ENCODE peak calls at places on chromosomes 6 and 20, in four cellular contexts. N is prostate gland, X is transverse colon, V is endothelial cell of umbilical vein. O is an unnamed sample.

GRCh38 chr6:109347779-109348178 is 34.5 kb downstream of the CD164 start:
- DNase-seq in X (peak), V (no peak), N (no peak), O (no peak)

GRCh38 chr6:113756290-113756665 is 100.9 kb upstream of the MARCKS start:
- DNase-seq in N (no peak), V (no peak), X (no peak), O (no peak)

GRCh38 chr20:24739751-24740150 is 209.3 kb upstream of the CST7 start:
- DNase-seq in V (no peak), N (no peak), X (no peak), O (no peak)

GRCh38 chr6:94468830-94469229 is 1049.5 kb upstream of the EPHA7 start:
- DNase-seq in N (no peak), X (no peak), V (no peak), O (peak)

GRCh38 chr6:81876977-81877376 is 124.5 kb upstream of the TENT5A start:
- DNase-seq in X (no peak), N (no peak), V (no peak), O (no peak)

GRCh38 chr6:116969211-116969863 is 92.3 kb downstream of the RFX6 start:
- DNase-seq in V (peak), N (peak), X (peak), O (peak)

GRCh38 chr6:109483744-109484075 is 691 bp upstream of the ZBTB24 start:
- DNase-seq in X (no peak), V (peak), N (no peak), O (no peak)

GRCh38 chr20:23244207-23244915 is 106.2 kb upstream of the NXT1 start:
- DNase-seq in V (no peak), N (no peak), X (no peak), O (no peak)

GRCh38 chr6:111692327-111693164 is 86.9 kb upstream of the TRAF3IP2 start:
- DNase-seq in X (peak), N (peak), V (no peak), O (no peak)

GRCh38 chr20:33883164-33883563 is 72.0 kb downstream of the CHMP4B start:
- DNase-seq in N (no peak), X (peak), V (no peak), O (no peak)

GRCh38 chr6:146224449-146224848 is 195.6 kb downstream of the GRM1 start:
- DNase-seq in X (no peak), N (no peak), V (no peak), O (no peak)

GRCh38 chr20:59977086-59977485 is 18.9 kb downstream of the CDH26 start:
- DNase-seq in N (no peak), X (no peak), V (no peak), O (no peak)

GRCh38 chr6:136549359-136550044 is 720 bp downstream of the MAP7 start:
- DNase-seq in X (peak), N (peak), V (no peak), O (no peak)

DNA sequence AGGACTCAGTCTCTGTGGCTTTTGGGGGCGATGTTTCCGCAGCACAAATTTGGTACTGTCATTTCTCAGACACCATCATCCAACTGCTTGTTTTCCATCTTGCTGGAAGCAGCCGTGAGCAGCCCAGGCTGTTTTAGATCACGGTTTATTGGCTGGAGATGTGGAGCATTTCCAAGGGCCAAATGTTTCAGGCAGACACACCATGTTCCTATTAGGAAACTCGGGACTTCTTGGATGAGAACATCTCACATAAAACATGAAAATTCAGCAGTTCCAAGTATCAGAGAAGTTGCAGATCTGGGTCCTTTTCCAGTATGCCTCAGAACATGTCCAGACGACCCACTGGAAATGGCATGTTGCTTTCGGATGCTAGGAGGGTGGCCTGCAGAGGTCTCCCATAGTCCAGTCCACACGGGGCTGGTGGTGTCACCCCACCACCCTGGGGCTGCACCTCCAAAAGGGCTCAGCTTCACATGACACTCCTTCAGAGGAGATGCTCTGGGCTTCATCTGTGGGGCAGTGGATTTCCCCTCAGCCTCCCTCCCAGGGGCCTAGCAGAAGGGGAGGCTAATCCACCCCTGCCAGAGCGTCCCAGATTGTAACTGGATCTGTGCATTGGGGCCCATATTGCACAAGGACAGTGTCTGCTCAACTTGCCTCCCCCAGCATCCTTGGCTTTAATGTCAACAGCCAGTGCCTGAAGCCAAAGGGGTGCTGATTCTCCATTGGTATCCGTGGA is 176.3 kb downstream of the SCP2D1 start:
- DNase-seq in N (no peak), X (peak), V (no peak), O (no peak)
- TF ChIP-seq POLR2AphosphoS5 in N (peak), X (peak), V (no peak), O (no peak)

DNA sequence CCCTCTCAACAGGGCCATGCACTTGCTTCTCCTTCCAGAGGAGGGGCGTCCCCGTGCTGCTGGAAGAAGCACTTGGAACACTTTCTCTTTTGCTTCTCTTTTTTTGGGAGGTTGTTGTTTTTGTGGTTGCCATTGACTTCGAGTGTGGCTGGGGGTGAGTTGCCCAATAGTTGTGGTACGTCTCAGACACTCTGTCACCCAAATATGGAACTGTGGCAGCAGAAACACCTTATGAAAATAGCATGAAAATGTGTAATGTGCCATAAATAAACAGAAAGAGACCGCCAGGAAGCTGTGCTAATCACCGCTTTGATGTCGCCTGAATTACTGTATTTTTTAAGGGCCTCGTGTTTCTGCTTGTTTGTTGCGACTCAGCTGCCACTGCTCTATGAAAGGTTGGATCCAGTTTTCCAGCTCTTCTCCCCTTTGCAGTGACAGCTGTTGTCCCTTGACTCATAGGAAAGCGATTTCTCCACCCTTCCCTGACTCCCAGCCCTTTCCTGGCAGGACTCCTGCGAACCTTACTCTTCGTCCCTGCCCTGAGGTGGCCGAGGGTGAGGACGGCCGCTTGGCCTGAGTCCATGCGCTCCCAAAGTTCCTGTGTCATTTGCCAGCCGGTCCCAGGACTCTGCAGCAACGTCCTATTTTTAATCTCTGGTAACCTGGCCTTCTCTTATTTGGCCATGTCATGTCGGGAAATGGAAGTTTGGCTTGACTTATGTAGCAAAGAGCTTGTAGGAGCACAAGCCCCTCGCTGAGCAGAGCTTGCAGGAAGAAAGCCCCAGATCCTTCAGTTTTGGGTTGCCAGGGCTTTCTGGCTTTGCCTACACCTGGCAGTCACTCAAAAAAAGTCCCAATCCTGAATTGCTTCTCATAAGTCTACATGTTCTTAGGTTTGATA is 694.6 kb downstream of the QKI start:
- DNase-seq in N (peak), V (peak), X (no peak), O (no peak)
- H3K4me3 ChIP-seq in N (no peak), V (no peak), X (no peak), O (no peak)

GRCh38 chr6:41531591-41532582 is 14.3 kb upstream of the FOXP4 start:
- DNase-seq in V (peak), N (no peak), X (peak), O (peak)
- TF ChIP-seq POLR2AphosphoS5 in V (no peak), N (no peak), X (no peak), O (peak)

GRCh38 chr6:41548841-41549642 is 2.9 kb downstream of the FOXP4 start:
- DNase-seq in N (no peak), X (no peak), V (no peak), O (no peak)
- H3K4me3 ChIP-seq in N (peak), X (peak), V (no peak), O (no peak)

DNA sequence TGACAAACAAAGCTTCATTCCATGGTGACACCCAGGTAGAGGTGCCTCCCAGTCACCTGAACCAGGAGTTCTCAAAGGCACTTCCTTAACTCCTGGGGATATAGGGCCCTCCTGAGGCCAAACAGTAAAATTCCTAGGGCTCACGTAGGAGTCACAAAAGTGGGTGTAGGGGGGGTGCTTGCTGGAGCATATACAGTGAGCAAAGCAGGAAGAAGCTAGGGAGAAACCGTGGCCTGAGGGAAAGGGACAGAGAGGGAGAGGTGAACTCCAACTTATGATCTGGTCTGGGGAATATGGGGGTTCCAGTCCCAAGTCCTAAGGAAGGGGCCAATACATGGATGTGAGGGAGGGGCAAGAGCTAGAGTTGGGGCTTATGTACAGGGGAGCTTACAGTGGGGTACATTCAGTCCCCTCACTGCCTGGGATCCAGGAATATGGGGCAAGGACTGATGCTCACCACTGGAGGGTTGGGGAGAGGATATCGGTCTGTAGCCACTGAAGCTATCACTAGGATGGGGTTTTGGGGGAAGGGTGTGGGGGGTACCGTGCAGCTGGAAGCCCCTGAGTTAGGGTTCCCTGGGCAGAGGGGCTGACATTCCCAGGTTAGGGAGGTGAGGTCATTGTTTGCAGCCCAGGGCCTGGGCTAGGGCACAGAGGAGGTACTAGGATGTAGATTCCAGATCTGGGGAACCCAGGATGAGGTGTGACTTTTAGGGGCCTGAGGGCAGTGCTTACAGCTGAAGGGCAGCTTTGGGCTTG is 950 bp downstream of the PEDS1 start:
- DNase-seq in X (peak), N (no peak), V (peak), O (no peak)
- TF ChIP-seq POLR2AphosphoS5 in X (no peak), N (peak), V (no peak), O (no peak)

DNA sequence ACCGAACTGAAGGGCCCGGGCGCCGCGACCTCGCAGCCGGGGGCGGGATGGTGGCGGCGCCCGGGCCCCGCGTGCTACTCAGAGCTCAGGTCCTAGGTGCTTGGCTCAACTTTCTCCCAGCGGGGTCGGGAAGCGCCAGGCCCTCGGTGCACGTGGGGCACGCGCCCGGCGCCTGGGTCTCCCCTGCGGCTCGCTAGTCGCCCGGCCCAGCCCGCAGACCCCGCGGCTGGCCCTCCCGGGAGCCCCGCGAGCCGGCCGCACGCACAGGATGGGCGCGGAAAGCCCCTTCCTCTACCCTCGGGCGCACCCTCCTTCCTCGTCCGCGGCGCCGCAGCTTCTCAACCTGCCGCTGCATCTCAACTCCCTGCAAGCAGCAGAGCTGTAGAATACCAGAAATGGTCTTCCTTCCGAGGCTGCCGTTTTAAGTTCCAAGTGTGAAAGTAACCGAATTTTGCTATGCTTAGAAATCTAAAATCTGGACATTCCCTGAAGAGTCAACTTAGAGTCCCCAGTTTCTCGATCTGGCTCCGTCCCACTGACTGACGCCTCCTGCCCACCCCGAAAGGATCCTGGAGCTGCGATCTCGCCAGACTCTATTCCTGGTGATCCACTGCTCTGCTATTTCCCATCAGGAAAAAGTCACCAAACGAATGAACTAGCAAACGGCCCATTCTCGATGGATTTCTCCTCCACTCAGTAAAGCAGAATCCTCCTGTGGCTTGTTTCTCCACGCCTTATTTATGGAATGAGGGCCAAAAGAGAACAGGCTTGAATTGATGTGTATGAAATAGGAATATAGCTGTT is 5.6 kb downstream of the NKX2-4 start:
- DNase-seq in V (peak), N (no peak), X (no peak), O (no peak)
- H3K4me3 ChIP-seq in V (no peak), N (no peak), X (no peak), O (peak)

GRCh38 chr6:43029120-43029519 is 7.7 kb downstream of the RRP36 start:
- DNase-seq in N (no peak), V (no peak), X (no peak), O (no peak)
- TF ChIP-seq POLR2AphosphoS5 in N (no peak), V (no peak), X (no peak), O (no peak)

GRCh38 chr6:71394001-71394432 is 105.4 kb downstream of the OGFRL1 start:
- DNase-seq in V (no peak), X (no peak), N (no peak), O (no peak)
- H3K4me3 ChIP-seq in V (no peak), X (no peak), N (no peak), O (no peak)